ENCODE peak calls at places on chromosomes 6 and 20, in four cellular contexts. N is A549, Q is IMR-90, S is GM12878. G is an unnamed sample.

GRCh38 chr6:144718431-144718830 is 433.3 kb downstream of the UTRN start:
- DNase-seq in N (no peak), Q (peak; percentile 55), S (no peak), G (no peak)

GRCh38 chr20:61756966-61757677 is 308.6 kb downstream of the TAF4 start:
- DNase-seq in N (no peak), S (no peak), Q (no peak), G (no peak)

GRCh38 chr6:5950448-5950847 is 56.3 kb downstream of the NRN1 start:
- DNase-seq in Q (no peak), S (no peak), N (no peak), G (peak; percentile 56)

GRCh38 chr6:8219352-8219943 is 117.1 kb upstream of the EEF1E1 start:
- DNase-seq in Q (peak; percentile 63), N (peak; percentile 48), S (no peak), G (peak; percentile 62)

GRCh38 chr6:31401403-31401802 is 2.0 kb upstream of the MICA start:
- DNase-seq in N (no peak), S (no peak), Q (peak; percentile 81), G (no peak)

GRCh38 chr6:70325009-70325408 is 22.1 kb upstream of the COL9A1 start:
- DNase-seq in S (no peak), N (no peak), Q (no peak), G (no peak)

GRCh38 chr6:52407467-52407866 is 12.7 kb upstream of the EFHC1 start:
- DNase-seq in N (peak; percentile 48), S (no peak), Q (peak; percentile 61), G (peak; percentile 24)

GRCh38 chr6:105985098-105985815 is 100.9 kb upstream of the PRDM1 start:
- DNase-seq in S (no peak), Q (no peak), N (no peak), G (no peak)

GRCh38 chr6:128235556-128235955 is 284.8 kb downstream of the PTPRK start:
- DNase-seq in N (no peak), S (no peak), Q (no peak), G (no peak)

GRCh38 chr20:25543068-25543467 is 42.3 kb downstream of the NINL start:
- DNase-seq in Q (peak; percentile 66), S (no peak), N (no peak), G (no peak)

GRCh38 chr6:54695815-54696214 is 150.8 kb upstream of the FAM83B start:
- DNase-seq in Q (no peak), N (no peak), S (no peak), G (no peak)

DNA sequence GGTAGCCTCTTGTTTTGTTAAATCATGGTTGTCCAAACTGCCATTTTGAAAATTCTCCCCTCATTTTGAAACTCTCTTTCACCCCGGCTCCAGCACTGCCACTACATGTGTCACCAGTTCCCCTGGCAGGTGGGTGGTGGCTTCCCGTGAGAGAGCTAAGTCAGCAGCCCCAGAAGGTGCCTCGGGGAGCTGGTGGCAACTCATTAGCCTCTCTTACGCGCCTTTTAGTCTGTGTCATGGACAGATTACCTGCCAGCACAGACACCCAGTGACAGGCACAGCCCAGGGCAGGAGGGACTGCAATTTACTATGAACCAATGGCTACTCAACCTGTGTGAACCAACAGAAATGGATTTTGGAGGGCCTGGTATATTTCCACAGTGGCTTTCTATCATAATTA is 147.1 kb upstream of the SASH1 start:
- DNase-seq in Q (no peak), S (no peak), N (no peak), G (no peak)
- TF ChIP-seq ELK1 in Q (no peak), S (no peak), N (no peak), G (no peak)

GRCh38 chr6:13528232-13528631 is 40.8 kb upstream of the GFOD1 start:
- DNase-seq in N (no peak), S (no peak), Q (no peak), G (no peak)

GRCh38 chr6:13526718-13527668 is 39.6 kb upstream of the GFOD1 start:
- DNase-seq in S (peak; percentile 69), N (no peak), Q (no peak), G (no peak)

GRCh38 chr6:13527669-13528051 is 40.3 kb upstream of the GFOD1 start:
- DNase-seq in S (no peak), N (no peak), Q (no peak), G (no peak)

GRCh38 chr6:13524801-13525508 is 37.6 kb upstream of the GFOD1 start:
- DNase-seq in S (no peak), N (no peak), Q (no peak), G (no peak)

GRCh38 chr6:13526339-13526717 is 38.9 kb upstream of the GFOD1 start:
- DNase-seq in Q (no peak), S (no peak), N (no peak), G (no peak)
- TF ChIP-seq ELK1 in Q (no peak), S (no peak), N (no peak), G (no peak)

GRCh38 chr6:42450314-42451145 is 1.2 kb downstream of the TRERF1 start:
- DNase-seq in Q (peak; percentile 33), N (no peak), S (no peak), G (no peak)
- TF ChIP-seq ELK1 in Q (no peak), N (no peak), S (no peak), G (no peak)

DNA sequence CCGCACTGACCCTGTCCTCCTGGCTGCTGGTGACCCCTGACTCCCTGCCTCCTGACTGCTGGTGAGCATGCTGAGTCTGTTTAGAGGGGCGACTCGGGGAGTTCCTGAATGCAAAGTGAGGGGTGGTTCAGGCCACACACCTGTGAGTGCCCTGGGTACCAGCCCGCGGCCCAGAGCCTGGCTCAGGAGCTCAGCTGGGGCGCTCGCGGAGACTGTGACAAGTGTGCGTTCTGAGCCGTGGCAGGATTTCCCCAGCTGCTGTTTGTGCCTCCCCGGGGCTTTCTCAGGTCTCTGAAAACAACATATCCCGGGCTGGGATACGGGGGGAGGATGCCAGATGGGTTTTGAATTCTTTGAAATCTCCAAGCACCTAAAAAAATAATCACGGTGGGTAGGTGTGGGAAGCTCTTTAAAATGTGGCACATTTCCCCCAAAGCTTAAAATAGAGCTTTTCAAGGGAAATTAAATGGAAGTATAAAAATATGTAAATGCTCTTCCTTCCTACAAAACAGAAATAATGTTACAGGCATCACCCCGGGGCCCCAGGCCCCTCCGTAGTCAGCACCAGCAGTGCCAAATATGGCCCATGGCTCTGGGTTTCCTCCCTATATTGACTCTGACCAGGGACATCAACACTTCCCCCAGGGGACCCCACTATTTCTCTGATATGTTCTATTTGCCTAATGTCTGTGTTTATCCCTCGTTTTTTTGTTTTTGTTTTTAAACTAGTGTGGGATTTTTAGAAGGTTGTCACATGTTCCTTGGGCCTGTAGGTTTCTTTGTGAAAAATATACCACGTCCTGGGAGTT is 49.9 kb upstream of the TAGAP start:
- DNase-seq in N (no peak), S (no peak), Q (no peak), G (no peak)
- TF ChIP-seq ELK1 in N (no peak), S (peak; percentile 91), Q (no peak), G (no peak)

DNA sequence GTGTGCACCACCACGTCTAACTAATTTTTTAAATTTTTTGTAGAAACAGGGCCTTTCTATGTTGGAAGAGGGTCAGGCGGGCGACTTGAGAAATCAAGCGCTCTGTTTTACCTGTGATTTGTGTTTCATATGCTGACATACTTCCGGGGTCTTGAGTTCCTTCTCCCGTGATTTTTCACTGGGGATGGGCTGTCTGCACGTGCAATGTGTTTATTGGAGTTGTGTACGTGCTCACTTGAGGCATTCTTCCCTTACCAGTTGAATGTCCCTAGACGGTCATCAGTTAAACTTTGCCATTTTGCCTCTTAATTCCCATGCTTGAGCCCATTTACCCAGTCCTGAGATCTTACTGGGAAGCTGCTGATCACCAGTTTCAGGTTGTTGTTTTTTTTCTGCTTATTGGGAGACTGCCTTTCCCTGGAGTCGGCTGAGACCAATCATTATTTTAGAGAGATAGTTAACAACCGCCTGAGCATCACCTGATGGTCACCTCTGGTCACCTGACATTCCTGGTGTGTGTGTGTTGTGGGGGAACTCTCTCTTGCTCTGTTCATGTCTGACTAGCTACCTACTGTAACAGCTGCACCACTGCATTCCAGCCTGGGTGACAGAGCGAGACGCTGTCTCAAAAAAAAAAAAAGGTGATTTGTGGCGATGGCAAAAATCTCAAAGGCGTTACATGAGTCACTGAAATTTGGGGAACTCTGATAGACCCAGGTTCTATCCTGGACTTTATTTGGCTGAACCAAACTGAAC is 34.8 kb upstream of the NCOA3 start:
- DNase-seq in Q (no peak), N (no peak), S (no peak), G (no peak)
- TF ChIP-seq ELK1 in Q (no peak), N (no peak), S (no peak), G (no peak)

GRCh38 chr6:157685596-157686280 is 137.3 kb upstream of the SNX9 start:
- DNase-seq in N (no peak), Q (no peak), S (no peak), G (no peak)
- TF ChIP-seq ELK1 in N (no peak), Q (no peak), S (no peak), G (no peak)